ENCODE peak calls at places on chromosomes 4 and X, in four cellular contexts. P is HEK293T, I is HepG2, H is GM12878. T is an unnamed sample.
A peak's percentile ranks its signal among the peaks of the same experiment; 100 is the strongest.

GRCh38 chrX:154350429-154351182 is 23.8 kb downstream of the FLNA start:
- DNase-seq in P (no peak), I (no peak), H (no peak), T (no peak)

GRCh38 chr4:100417565-100417964 is 100.3 kb downstream of the EMCN start:
- DNase-seq in P (no peak), I (no peak), H (no peak), T (no peak)

GRCh38 chr4:20418865-20419451 is 167.3 kb downstream of the SLIT2 start:
- DNase-seq in P (no peak), I (peak; percentile 36), H (peak; percentile 40), T (no peak)

GRCh38 chr4:171956678-171957077 is 143.5 kb downstream of the GALNTL6 start:
- DNase-seq in P (no peak), I (peak; percentile 3), H (no peak), T (no peak)

GRCh38 chr4:14749910-14750309 is 252.4 kb upstream of the CPEB2 start:
- DNase-seq in P (no peak), I (no peak), H (no peak), T (no peak)

GRCh38 chr4:180234730-180235129 is 2008.5 kb upstream of the TENM3 start:
- DNase-seq in P (no peak), I (no peak), H (no peak), T (no peak)

GRCh38 chr4:25014965-25015506 is 15.7 kb downstream of the LGI2 start:
- DNase-seq in P (no peak), I (no peak), H (no peak), T (no peak)

GRCh38 chrX:139290310-139290709 is 240.2 kb upstream of the F9 start:
- DNase-seq in P (no peak), I (no peak), H (peak; percentile 7), T (no peak)

DNA sequence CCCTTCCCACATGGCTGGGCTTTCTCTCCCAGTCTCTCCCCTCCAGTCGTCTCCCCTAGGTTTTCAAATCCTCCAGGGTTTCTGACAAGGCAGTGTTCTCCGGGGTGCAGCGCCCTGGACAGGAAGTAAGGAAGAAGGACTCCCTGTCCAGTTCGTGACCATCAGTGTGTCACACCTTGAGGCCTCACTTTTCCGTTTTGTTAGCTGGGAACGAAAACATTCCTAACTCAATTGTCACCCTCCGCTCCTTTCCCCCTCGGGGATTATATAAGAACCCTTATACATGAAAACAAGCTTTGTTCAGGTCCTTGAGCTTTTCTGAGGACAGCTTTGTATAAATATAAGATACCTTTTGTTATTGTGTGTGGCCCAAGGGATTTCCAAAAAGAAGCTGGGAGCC is 92.1 kb downstream of the KDR start:
- DNase-seq in P (no peak), I (no peak), H (no peak), T (no peak)
- TF ChIP-seq TARDBP in P (no peak), I (no peak), H (no peak), T (no peak)

GRCh38 chrX:83008415-83008814 is 499.7 kb upstream of the POU3F4 start:
- DNase-seq in P (no peak), I (no peak), H (no peak), T (peak; percentile 8)
- TF ChIP-seq TARDBP in P (no peak), I (no peak), H (no peak), T (no peak)

GRCh38 chr4:54541426-54542118 is 116.2 kb upstream of the KIT start:
- DNase-seq in P (no peak), I (no peak), H (no peak), T (peak; percentile 45)

GRCh38 chr4:54542540-54543041 is 115.2 kb upstream of the KIT start:
- DNase-seq in P (no peak), I (no peak), H (no peak), T (peak; percentile 92)

GRCh38 chr4:54542119-54542438 is 115.7 kb upstream of the KIT start:
- DNase-seq in P (no peak), I (no peak), H (no peak), T (no peak)

GRCh38 chr4:54539500-54540029 is 118.2 kb upstream of the KIT start:
- DNase-seq in P (peak; percentile 66), I (peak; percentile 6), H (no peak), T (peak; percentile 20)

DNA sequence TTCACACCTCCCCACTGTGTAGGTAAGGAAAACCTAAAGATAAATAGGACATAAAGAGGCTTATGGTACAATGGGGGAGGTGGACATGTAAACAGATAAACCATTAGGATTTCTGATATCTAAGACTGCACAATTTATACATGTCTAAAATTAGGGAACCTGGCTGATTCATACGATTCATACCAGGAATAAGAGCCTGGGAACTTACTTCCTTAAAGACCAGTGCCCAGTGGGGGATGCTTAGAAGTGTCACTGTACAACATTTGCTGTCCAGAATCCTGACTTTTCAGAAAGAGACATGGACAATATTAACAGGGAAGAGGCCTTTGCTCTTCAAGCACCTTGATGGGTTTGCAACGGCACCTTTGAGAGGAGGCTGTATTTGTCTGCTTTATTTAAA is 116.8 kb upstream of the KIT start:
- DNase-seq in P (no peak), I (no peak), H (no peak), T (no peak)
- TF ChIP-seq TARDBP in P (no peak), I (no peak), H (no peak), T (no peak)

DNA sequence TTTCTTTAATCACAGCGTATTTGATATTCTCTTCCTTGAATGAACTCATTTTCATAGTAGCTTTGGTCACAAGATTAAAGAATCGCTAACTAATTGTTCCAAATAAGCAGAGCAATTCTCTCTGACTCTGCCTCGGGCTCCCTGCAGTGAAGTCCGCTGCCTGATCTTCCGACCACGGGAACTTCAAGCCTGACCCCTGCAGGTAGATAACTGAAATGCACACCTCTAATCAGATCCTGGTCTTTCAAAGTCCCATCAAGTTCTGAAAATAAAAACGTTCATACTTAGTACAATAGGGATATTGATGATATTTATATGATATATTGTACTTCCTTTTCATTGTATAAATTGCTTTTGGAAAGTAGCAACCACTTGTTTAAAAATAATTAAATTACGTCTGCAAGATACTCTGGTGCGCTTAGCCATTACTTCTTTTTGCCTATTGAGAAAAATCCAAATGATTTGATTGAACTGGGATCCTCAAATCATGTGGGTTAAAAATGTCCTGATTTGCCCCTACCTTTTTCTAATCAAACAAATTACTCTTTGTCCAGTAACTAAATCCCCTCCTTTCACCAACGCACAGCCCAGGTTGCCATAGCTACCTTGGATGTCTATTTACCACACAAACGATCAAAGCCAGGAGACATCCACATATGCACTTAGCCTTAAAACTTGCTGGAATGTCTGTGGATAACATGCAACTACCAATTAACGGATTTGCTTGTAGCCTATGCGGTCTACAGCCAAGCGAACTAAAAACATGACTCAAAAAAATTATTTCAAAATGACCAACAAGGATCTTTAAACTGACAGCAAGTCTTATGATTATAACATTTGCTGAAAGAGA is 4.2 kb downstream of the MID1 start:
- DNase-seq in P (peak; percentile 58), I (no peak), H (no peak), T (peak; percentile 25)
- TF ChIP-seq TARDBP in P (no peak), I (no peak), H (no peak), T (no peak)

T was measured in K562.